ENCODE peak calls at places on chromosome 14, in eight cellular contexts. C, G, Q, E, M, Z, X and S are unnamed samples.

GRCh38 chr14:89899917-89900680 is 54.4 kb downstream of the EFCAB11 start:
- DNase-seq in C (peak), G (no peak), Q (no peak), E (peak), M (no peak), Z (no peak), X (no peak), S (peak)

GRCh38 chr14:99350751-99351150 is 78.8 kb upstream of the BCL11B start:
- DNase-seq in C (no peak), G (no peak), Q (no peak), E (peak), M (no peak), Z (peak), X (no peak), S (no peak)

GRCh38 chr14:104001003-104001402 is 58.7 kb upstream of the RD3L start:
- DNase-seq in C (no peak), G (no peak), Q (no peak), E (no peak), M (no peak), Z (no peak), X (no peak), S (no peak)

GRCh38 chr14:103846569-103847438 is 571 bp downstream of the PPP1R13B start:
- DNase-seq in C (no peak), G (no peak), Q (peak), E (peak), M (no peak), Z (no peak), X (no peak), S (no peak)

GRCh38 chr14:92173668-92174067 is 51.9 kb downstream of the CPSF2 start:
- DNase-seq in C (no peak), G (no peak), Q (no peak), E (peak), M (peak), Z (no peak), X (no peak), S (peak)

GRCh38 chr14:44803239-44803905 is 158.4 kb downstream of the KLHL28 start:
- DNase-seq in C (peak), G (no peak), Q (no peak), E (peak), M (peak), Z (no peak), X (no peak), S (peak)

GRCh38 chr14:61153436-61153835 is 127.7 kb downstream of the TMEM30B start:
- DNase-seq in C (peak), G (no peak), Q (no peak), E (peak), M (peak), Z (no peak), X (no peak), S (peak)

GRCh38 chr14:73747386-73748211 is 33.4 kb upstream of the PNMA1 start:
- DNase-seq in C (peak), G (no peak), Q (no peak), E (no peak), M (no peak), Z (no peak), X (no peak), S (no peak)

GRCh38 chr14:103568952-103569351 is 6.2 kb downstream of the COA8 start:
- DNase-seq in C (no peak), G (no peak), Q (no peak), E (no peak), M (no peak), Z (no peak), X (no peak), S (no peak)

GRCh38 chr14:68891851-68892660 is 87.0 kb downstream of the ACTN1 start:
- DNase-seq in C (no peak), G (no peak), Q (no peak), E (peak), M (no peak), Z (peak), X (no peak), S (peak)

GRCh38 chr14:89902876-89903275 is 51.7 kb downstream of the EFCAB11 start:
- DNase-seq in C (no peak), G (no peak), Q (no peak), E (no peak), M (no peak), Z (no peak), X (no peak), S (no peak)

GRCh38 chr14:68685419-68686211 is 107.3 kb downstream of the ZFP36L1 start:
- DNase-seq in C (peak), G (no peak), Q (peak), E (peak), M (no peak), Z (peak), X (peak), S (peak)

GRCh38 chr14:100902295-100902694 is 1.2 kb downstream of the RTL1 start:
- DNase-seq in C (peak), G (no peak), Q (no peak), E (no peak), M (no peak), Z (no peak), X (no peak), S (no peak)
- TF ChIP-seq CTCF in C (peak), G (no peak), Q (no peak), E (no peak), M (no peak), Z (no peak), X (peak), S (peak)

GRCh38 chr14:35341454-35342159 is 49.4 kb downstream of the PSMA6 start:
- DNase-seq in C (peak), G (peak), Q (peak), E (peak), M (no peak), Z (peak), X (no peak), S (peak)

GRCh38 chr14:35338731-35339405 is 46.7 kb downstream of the PSMA6 start:
- DNase-seq in C (no peak), G (no peak), Q (peak), E (no peak), M (no peak), Z (no peak), X (no peak), S (no peak)

GRCh38 chr14:35342160-35343010 is 50.2 kb downstream of the PSMA6 start:
- DNase-seq in C (no peak), G (no peak), Q (peak), E (peak), M (no peak), Z (no peak), X (no peak), S (peak)

GRCh38 chr14:35339761-35340406 is 47.7 kb downstream of the PSMA6 start:
- DNase-seq in C (no peak), G (no peak), Q (peak), E (no peak), M (no peak), Z (no peak), X (no peak), S (no peak)

GRCh38 chr14:35340616-35341453 is 48.7 kb downstream of the PSMA6 start:
- DNase-seq in C (no peak), G (no peak), Q (peak), E (no peak), M (no peak), Z (no peak), X (no peak), S (no peak)
- H3K4me3 ChIP-seq in C (no peak), G (peak), Q (peak), E (no peak), M (no peak), Z (no peak), X (no peak), S (no peak)

DNA sequence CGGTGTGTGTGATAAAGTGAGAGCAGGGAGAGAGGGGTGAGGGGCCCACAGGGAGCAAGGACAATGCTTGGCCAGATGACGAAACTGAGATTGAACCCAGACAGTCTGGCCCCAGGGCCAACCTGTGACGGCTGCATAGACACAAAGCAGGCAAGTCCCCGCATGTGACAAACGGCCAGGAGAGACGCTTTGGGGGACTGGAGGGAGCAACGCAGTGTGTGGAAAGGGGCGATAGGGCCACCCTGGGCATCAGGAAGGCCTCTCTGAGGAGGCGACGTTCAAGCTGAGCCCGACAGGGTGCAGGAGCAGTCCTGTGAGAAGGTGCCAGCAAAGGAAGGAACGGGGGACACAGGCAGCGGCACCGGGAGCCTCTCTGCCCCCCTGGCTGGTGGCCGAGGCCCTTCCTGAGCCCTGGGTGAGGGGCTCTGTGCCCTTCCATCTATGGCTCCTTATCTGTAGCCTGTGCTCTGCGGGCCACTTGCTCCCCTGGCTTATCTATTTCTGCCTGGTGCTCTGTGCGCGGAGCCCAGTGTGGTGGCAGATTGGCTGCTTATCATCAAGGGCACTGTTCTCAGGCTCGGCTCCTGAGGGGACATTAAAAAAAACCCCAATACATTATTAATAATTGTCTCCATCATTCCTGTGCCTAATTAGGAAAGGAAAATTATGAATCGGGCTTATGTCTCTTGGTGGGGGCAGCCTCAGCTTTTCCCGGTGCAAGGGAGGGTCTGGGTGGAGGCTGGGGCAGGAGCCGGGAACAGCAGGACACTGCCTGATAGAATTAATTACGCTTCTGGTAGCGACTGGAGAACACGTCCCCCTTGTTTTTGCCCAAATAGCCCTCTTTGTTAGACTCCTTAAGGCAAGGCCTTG is 39.8 kb downstream of the PRIMA1 start:
- DNase-seq in C (no peak), G (no peak), Q (no peak), E (no peak), M (no peak), Z (no peak), X (no peak), S (no peak)
- TF ChIP-seq CTCF in C (no peak), G (no peak), Q (no peak), E (no peak), M (no peak), Z (no peak), X (no peak), S (no peak)

GRCh38 chr14:31239673-31240072 is 32.1 kb upstream of the HECTD1 start:
- DNase-seq in C (no peak), G (no peak), Q (no peak), E (no peak), M (no peak), Z (no peak), X (no peak), S (no peak)
- H3K4me3 ChIP-seq in C (no peak), G (no peak), Q (no peak), E (no peak), M (no peak), Z (no peak), X (no peak), S (no peak)

DNA sequence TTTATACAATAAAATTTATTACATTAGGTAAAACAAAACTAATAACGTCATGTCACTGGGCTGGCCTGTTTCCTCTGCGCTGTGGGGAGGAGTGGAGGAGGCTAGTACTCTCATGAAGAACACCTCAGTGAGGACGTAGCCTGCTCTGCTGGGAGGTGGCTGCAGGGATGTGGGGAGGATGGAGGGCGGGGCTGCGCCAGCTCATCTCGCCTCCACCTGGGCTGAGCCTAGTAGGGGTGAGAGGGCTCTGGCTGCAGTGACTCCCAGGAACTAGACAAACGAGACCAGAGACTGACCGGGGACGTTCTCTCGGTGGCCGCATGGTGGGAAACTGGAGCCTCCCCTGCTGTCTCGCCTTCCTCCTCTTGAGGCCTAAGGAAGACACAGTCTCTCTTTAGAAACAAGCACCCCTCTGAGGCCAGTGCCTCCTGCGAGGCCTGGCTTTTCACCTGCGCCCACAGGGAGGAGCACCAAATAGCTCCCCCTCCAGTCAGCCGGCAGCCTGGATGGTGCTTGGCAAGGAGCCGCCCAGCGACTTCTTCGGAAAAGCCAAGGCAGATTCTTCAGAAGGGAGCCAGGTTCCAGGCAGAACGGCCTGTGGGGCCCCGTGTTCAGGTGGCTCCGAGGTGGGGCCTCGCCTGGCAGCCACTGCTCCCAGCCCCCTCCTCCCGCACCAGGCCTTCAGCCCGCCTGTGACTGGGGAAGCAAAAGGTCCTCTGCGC is 62.4 kb downstream of the PLEKHG3 start:
- DNase-seq in C (no peak), G (no peak), Q (no peak), E (no peak), M (no peak), Z (peak), X (no peak), S (no peak)
- TF ChIP-seq CTCF in C (no peak), G (no peak), Q (no peak), E (no peak), M (no peak), Z (no peak), X (no peak), S (no peak)

GRCh38 chr14:26938054-26938453 is 340.2 kb upstream of the NOVA1 start:
- DNase-seq in C (no peak), G (no peak), Q (no peak), E (no peak), M (no peak), Z (no peak), X (no peak), S (no peak)
- H3K4me3 ChIP-seq in C (no peak), G (no peak), Q (no peak), E (no peak), M (no peak), Z (no peak), X (no peak), S (no peak)

GRCh38 chr14:80587096-80587724 is 354.3 kb downstream of the CEP128 start:
- DNase-seq in C (peak), G (no peak), Q (no peak), E (peak), M (no peak), Z (no peak), X (peak), S (peak)
- TF ChIP-seq CTCF in C (peak), G (peak), Q (peak), E (peak), M (peak), Z (peak), X (peak), S (peak)

GRCh38 chr14:57866199-57866755 is 385 bp upstream of the SLC35F4 start:
- DNase-seq in C (no peak), G (no peak), Q (no peak), E (no peak), M (no peak), Z (no peak), X (no peak), S (no peak)
- H3K4me3 ChIP-seq in C (no peak), G (peak), Q (no peak), E (no peak), M (no peak), Z (no peak), X (no peak), S (no peak)